ENCODE peak calls at places on chromosomes 2 and 18, in six cellular contexts. H is IMR-90, C is neuronal stem cell, E is H9, K is H1, F is mesenchymal stem cell. S is an unnamed sample.
A peak's percentile ranks its signal among the peaks of the same experiment; 100 is the strongest.

GRCh38 chr2:136031716-136032115 is 46.3 kb upstream of the DARS1 start:
- DNase-seq in H (no peak), C (no peak), E (no peak), K (no peak), F (no peak), S (no peak)

GRCh38 chr18:36391426-36392145 is 94.1 kb downstream of the FHOD3 start:
- DNase-seq in H (no peak), C (no peak), E (no peak), K (peak; percentile 29), F (no peak), S (no peak)

GRCh38 chr2:152134488-152135280 is 35.8 kb upstream of the CACNB4 start:
- DNase-seq in H (peak; percentile 68), C (no peak), E (no peak), K (no peak), F (peak; percentile 34), S (no peak)

GRCh38 chr2:205047273-205047839 is 502.1 kb downstream of the PARD3B start:
- DNase-seq in H (no peak), C (peak; percentile 72), E (peak; percentile 77), K (peak; percentile 68), F (no peak), S (no peak)

GRCh38 chr2:191612496-191612895 is 65.4 kb upstream of the NABP1 start:
- DNase-seq in H (peak; percentile 97), C (no peak), E (no peak), K (no peak), F (peak; percentile 81), S (peak; percentile 90)

GRCh38 chr18:35926884-35927283 is 45.6 kb upstream of the RMP24 start:
- DNase-seq in H (no peak), C (no peak), E (no peak), K (no peak), F (no peak), S (peak; percentile 26)

GRCh38 chr2:64634338-64635267 is 19.1 kb downstream of the SERTAD2 start:
- DNase-seq in H (peak; percentile 72), C (no peak), E (no peak), K (no peak), F (peak; percentile 94), S (no peak)

GRCh38 chr18:59900222-59901128 is 679 bp downstream of the PMAIP1 start:
- DNase-seq in H (peak; percentile 85), C (peak; percentile 27), E (peak; percentile 62), K (peak; percentile 61), F (peak; percentile 92), S (no peak)

GRCh38 chr2:73588177-73588576 is 54.0 kb downstream of the NAT8 start:
- DNase-seq in H (no peak), C (no peak), E (no peak), K (no peak), F (peak; percentile 2), S (no peak)

GRCh38 chr2:68292108-68292710 is 27.5 kb downstream of the CNRIP1 start:
- DNase-seq in H (peak; percentile 37), C (no peak), E (no peak), K (no peak), F (peak; percentile 40), S (no peak)

GRCh38 chr2:150647943-150648342 is 160.5 kb upstream of the RND3 start:
- DNase-seq in H (no peak), C (no peak), E (no peak), K (no peak), F (no peak), S (peak; percentile 50)

GRCh38 chr18:51330148-51330547 is 132.7 kb upstream of the MEX3C start:
- DNase-seq in H (no peak), C (no peak), E (no peak), K (no peak), F (no peak), S (peak; percentile 61)

GRCh38 chr2:769771-770170 is 92.6 kb upstream of the TMEM18 start:
- DNase-seq in H (peak; percentile 1), C (no peak), E (no peak), K (no peak), F (no peak), S (no peak)

GRCh38 chr2:75142081-75142480 is 57.2 kb downstream of the TACR1 start:
- DNase-seq in H (no peak), C (no peak), E (no peak), K (no peak), F (no peak), S (no peak)

GRCh38 chr2:239700946-239701345 is 300.1 kb upstream of the HDAC4 start:
- DNase-seq in H (no peak), C (no peak), E (no peak), K (no peak), F (no peak), S (no peak)

GRCh38 chr2:226514895-226515294 is 284.7 kb downstream of the IRS1 start:
- DNase-seq in H (peak; percentile 40), C (no peak), E (no peak), K (no peak), F (no peak), S (no peak)

GRCh38 chr2:230712443-230713330 is at the start of gene CAB39:
- DNase-seq in H (peak; percentile 86), C (peak; percentile 90), E (peak; percentile 93), K (peak; percentile 86), F (peak; percentile 86), S (peak; percentile 96)

GRCh38 chr2:74554821-74555531 is 456 bp downstream of the DOK1 start:
- DNase-seq in H (peak; percentile 27), C (peak; percentile 49), E (peak; percentile 61), K (peak; percentile 76), F (peak; percentile 71), S (peak; percentile 65)

GRCh38 chr2:7584017-7584416 is 666.8 kb downstream of the RNF144A start:
- DNase-seq in H (no peak), C (no peak), E (no peak), K (no peak), F (no peak), S (no peak)

GRCh38 chr18:9103488-9103887 is 989 bp downstream of the NDUFV2 start:
- DNase-seq in H (peak; percentile 49), C (no peak), E (no peak), K (no peak), F (peak; percentile 54), S (no peak)

GRCh38 chr2:64606495-64607363 is 47.0 kb downstream of the SERTAD2 start:
- DNase-seq in H (no peak), C (no peak), E (peak; percentile 87), K (peak; percentile 77), F (peak; percentile 29), S (peak; percentile 93)

GRCh38 chr2:118784860-118785259 is 62.6 kb downstream of the EN1 start:
- DNase-seq in H (no peak), C (no peak), E (no peak), K (no peak), F (no peak), S (no peak)

GRCh38 chr2:218819103-218819502 is 12.5 kb downstream of the PRKAG3 start:
- DNase-seq in H (no peak), C (no peak), E (no peak), K (no peak), F (no peak), S (peak; percentile 4)

GRCh38 chr2:113930448-113930847 is 40.6 kb downstream of the ACTR3 start:
- DNase-seq in H (peak; percentile 39), C (no peak), E (no peak), K (no peak), F (no peak), S (peak; percentile 43)

GRCh38 chr2:38850045-38850444 is 25.7 kb downstream of the DHX57 start:
- DNase-seq in H (no peak), C (no peak), E (no peak), K (no peak), F (no peak), S (no peak)

GRCh38 chr18:28541276-28541930 is 364.5 kb upstream of the CDH2 start:
- DNase-seq in H (no peak), C (no peak), E (no peak), K (no peak), F (peak; percentile 4), S (no peak)

GRCh38 chr18:28767781-28768211 is 590.9 kb upstream of the CDH2 start:
- DNase-seq in H (peak; percentile 65), C (no peak), E (no peak), K (no peak), F (peak; percentile 72), S (no peak)

GRCh38 chr2:64114063-64114911 is 29.9 kb downstream of the PELI1 start:
- DNase-seq in H (peak; percentile 81), C (no peak), E (no peak), K (no peak), F (peak; percentile 61), S (no peak)

GRCh38 chr2:222297600-222297935 is 1.2 kb downstream of the PAX3 start:
- DNase-seq in H (no peak), C (no peak), E (no peak), K (peak; percentile 61), F (no peak), S (no peak)

GRCh38 chr18:45687617-45688016 is 36.4 kb upstream of the SLC14A1 start:
- DNase-seq in H (no peak), C (no peak), E (no peak), K (no peak), F (no peak), S (no peak)

GRCh38 chr2:55113976-55114564 is 63.8 kb upstream of the RTN4 start:
- DNase-seq in H (no peak), C (no peak), E (no peak), K (no peak), F (no peak), S (no peak)
- H3K14ac ChIP-seq in H (peak overlapping the region; percentile 80), C (no peak overlapping the region), E (no peak overlapping the region), K (no peak overlapping the region), F (no peak overlapping the region), S (no peak overlapping the region)

GRCh38 chr2:237601453-237602116 is 11.1 kb upstream of the RAB17 start:
- DNase-seq in H (no peak), C (no peak), E (peak; percentile 79), K (no peak), F (no peak), S (no peak)
- H2BK120ac ChIP-seq in H (no peak overlapping the region), C (no peak overlapping the region), E (no peak overlapping the region), K (peak overlapping the region; percentile 36), F (no peak overlapping the region), S (no peak overlapping the region)

DNA sequence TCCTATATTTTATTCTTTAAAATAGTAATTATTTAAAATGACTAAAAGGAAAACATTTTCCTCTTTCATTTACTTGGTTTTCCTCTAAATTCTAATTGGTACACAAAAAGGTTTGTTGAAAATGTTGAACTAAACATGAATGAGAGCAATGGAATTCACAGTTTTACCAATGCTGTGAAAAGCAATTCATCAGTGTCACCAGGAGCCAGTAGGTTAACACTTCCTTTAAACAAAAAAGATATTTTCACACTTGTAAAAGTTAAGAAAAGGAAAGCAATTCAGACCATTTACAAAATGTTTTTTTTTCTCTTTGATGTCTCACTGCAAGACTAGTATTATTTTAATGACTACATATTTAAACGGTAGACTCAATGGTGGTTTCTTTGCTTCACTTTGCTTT is 341.6 kb downstream of the RIT2 start:
- DNase-seq in H (no peak), C (no peak), E (no peak), K (no peak), F (peak; percentile 9), S (no peak)
- H2BK5ac ChIP-seq in H (no peak overlapping the region), C (no peak overlapping the region), E (no peak overlapping the region), K (no peak overlapping the region), F (no peak overlapping the region), S (no peak overlapping the region)

GRCh38 chr2:206381881-206382280 is 61.5 kb upstream of the ADAM23 start:
- DNase-seq in H (no peak), C (no peak), E (no peak), K (no peak), F (no peak), S (no peak)

GRCh38 chr2:206378835-206379234 is 64.5 kb upstream of the ADAM23 start:
- DNase-seq in H (peak; percentile 40), C (no peak), E (no peak), K (no peak), F (no peak), S (no peak)

GRCh38 chr2:206379321-206379720 is 64.0 kb upstream of the ADAM23 start:
- DNase-seq in H (no peak), C (no peak), E (no peak), K (no peak), F (no peak), S (no peak)

GRCh38 chr2:206375956-206376355 is 67.4 kb upstream of the ADAM23 start:
- DNase-seq in H (no peak), C (no peak), E (no peak), K (no peak), F (no peak), S (no peak)
- H3K14ac ChIP-seq in H (no peak overlapping the region), C (no peak overlapping the region), E (no peak overlapping the region), K (no peak overlapping the region), F (no peak overlapping the region), S (no peak overlapping the region)

S was measured in trophoblast cell.